ENCODE peak calls at places on chromosomes 3 and 15, in seven cellular contexts. X, A, R, J, U, B and E are unnamed samples.

GRCh38 chr3:123789760-123790159 is 94.4 kb downstream of the MYLK start:
- DNase-seq in X (no peak), A (no peak), R (no peak), J (no peak), U (no peak), B (no peak), E (no peak)

GRCh38 chr15:99999282-100000070 is 266.2 kb upstream of the LYSMD4 start:
- DNase-seq in X (no peak), A (peak; percentile 0), R (no peak), J (no peak), U (no peak), B (no peak), E (no peak)

GRCh38 chr3:101252897-101253296 is 67.5 kb downstream of the IMPG2 start:
- DNase-seq in X (no peak), A (no peak), R (peak; percentile 59), J (no peak), U (no peak), B (no peak), E (no peak)

GRCh38 chr3:129521702-129522101 is 6.7 kb upstream of the RHO start:
- DNase-seq in X (no peak), A (no peak), R (no peak), J (no peak), U (no peak), B (no peak), E (no peak)

GRCh38 chr3:16216373-16216935 is 42.0 kb downstream of the GALNT15 start:
- DNase-seq in X (no peak), A (no peak), R (no peak), J (no peak), U (no peak), B (no peak), E (no peak)

GRCh38 chr3:71102111-71103039 is 481.2 kb downstream of the FOXP1 start:
- DNase-seq in X (no peak), A (no peak), R (no peak), J (no peak), U (no peak), B (peak; percentile 93), E (peak; percentile 66)

GRCh38 chr15:94327356-94327936 is 96.1 kb downstream of the MCTP2 start:
- DNase-seq in X (no peak), A (no peak), R (peak; percentile 57), J (peak; percentile 10), U (no peak), B (peak; percentile 43), E (peak; percentile 13)

GRCh38 chr3:27630892-27631291 is 91.2 kb downstream of the EOMES start:
- DNase-seq in X (no peak), A (no peak), R (no peak), J (no peak), U (no peak), B (no peak), E (no peak)

GRCh38 chr15:38504680-38505467 is 50.9 kb downstream of the FAM98B start:
- DNase-seq in X (no peak), A (no peak), R (no peak), J (no peak), U (no peak), B (peak; percentile 2), E (peak; percentile 13)

GRCh38 chr3:13825821-13826220 is 54.0 kb downstream of the WNT7A start:
- DNase-seq in X (no peak), A (no peak), R (no peak), J (no peak), U (no peak), B (no peak), E (no peak)

GRCh38 chr15:95327661-95328060 is 1002.8 kb upstream of the NR2F2 start:
- DNase-seq in X (no peak), A (no peak), R (peak; percentile 26), J (no peak), U (no peak), B (no peak), E (no peak)

GRCh38 chr3:186915808-186916796 is 14.2 kb upstream of the ST6GAL1 start:
- DNase-seq in X (no peak), A (no peak), R (no peak), J (no peak), U (no peak), B (no peak), E (no peak)

GRCh38 chr15:36810656-36811449 is 231.4 kb downstream of the CDIN1 start:
- DNase-seq in X (no peak), A (no peak), R (peak; percentile 73), J (no peak), U (no peak), B (no peak), E (no peak)

GRCh38 chr3:156029208-156029607 is 91.2 kb upstream of the KCNAB1 start:
- DNase-seq in X (no peak), A (no peak), R (no peak), J (no peak), U (no peak), B (no peak), E (no peak)

GRCh38 chr3:110932515-110933095 is 139.0 kb upstream of the NECTIN3 start:
- DNase-seq in X (no peak), A (no peak), R (no peak), J (no peak), U (no peak), B (no peak), E (no peak)

GRCh38 chr3:187746479-187747335 is 1.4 kb upstream of the BCL6 start:
- DNase-seq in X (no peak), A (no peak), R (peak; percentile 69), J (no peak), U (no peak), B (peak; percentile 69), E (no peak)

DNA sequence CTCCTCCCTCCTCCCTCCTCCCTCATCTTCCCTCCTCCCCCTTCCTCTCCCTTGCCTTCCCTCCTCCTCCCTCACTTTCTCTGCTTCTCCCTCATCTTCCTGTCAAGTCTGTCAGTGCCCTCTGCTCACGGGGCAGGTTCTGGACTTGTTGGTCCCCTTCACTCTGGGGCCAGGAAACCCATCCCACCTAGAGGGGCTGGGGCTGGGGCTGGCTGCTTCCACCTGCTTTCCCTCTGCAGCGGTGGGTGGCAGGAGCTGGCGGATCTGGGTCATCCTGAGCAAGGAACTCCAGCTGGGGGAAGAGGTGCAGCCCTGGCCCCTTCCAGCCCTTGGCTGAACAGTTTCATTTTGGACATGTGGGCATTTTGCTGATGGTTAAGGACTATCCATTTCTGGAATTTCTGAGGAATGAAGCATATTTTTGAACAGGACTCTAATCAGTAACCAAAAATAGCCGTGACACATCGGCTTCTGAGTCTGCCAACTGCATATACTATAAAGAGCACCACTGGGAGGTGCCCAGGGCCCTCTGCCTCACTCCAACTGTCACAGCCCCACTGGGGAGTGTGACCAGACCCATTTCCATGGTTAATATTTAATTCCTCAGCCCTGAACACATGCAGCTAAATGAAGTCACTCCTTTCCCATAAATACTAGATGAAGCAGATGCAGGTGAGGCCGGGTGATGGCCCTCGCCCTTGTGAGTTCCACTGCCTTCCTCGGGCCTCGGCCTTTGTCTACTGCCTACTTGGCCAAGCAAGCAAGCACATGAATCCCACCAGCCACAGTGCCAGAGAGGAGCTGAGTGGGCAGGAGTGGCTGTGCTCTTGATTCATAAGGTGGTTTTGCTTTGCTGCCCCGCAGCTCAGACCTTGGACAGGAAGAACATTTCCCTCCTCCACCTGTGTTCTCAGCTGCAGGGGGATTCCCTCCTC is 39.8 kb downstream of the CHDH start:
- DNase-seq in X (no peak), A (peak; percentile 65), R (no peak), J (no peak), U (no peak), B (peak; percentile 51), E (peak; percentile 23)
- TF ChIP-seq CTCF in X (no peak), A (no peak), R (no peak), J (no peak), U (no peak), B (no peak), E (no peak)

GRCh38 chr15:77964193-77964592 is 113.3 kb downstream of the TBC1D2B start:
- DNase-seq in X (no peak), A (no peak), R (no peak), J (no peak), U (no peak), B (no peak), E (no peak)
- H3K4me3 ChIP-seq in X (no peak overlapping the region), A (no peak overlapping the region), R (no peak overlapping the region), J (no peak overlapping the region), U (no peak overlapping the region), B (no peak overlapping the region), E (no peak overlapping the region)

GRCh38 chr3:181564222-181564621 is 147.5 kb upstream of the SOX2 start:
- DNase-seq in X (no peak), A (no peak), R (no peak), J (no peak), U (no peak), B (peak; percentile 2), E (no peak)
- TF ChIP-seq CTCF in X (no peak), A (no peak), R (no peak), J (no peak), U (no peak), B (no peak), E (peak; percentile 6)

GRCh38 chr3:115071122-115071521 is 76.0 kb downstream of the ZBTB20 start:
- DNase-seq in X (no peak), A (no peak), R (no peak), J (no peak), U (no peak), B (no peak), E (no peak)
- H3K4me3 ChIP-seq in X (no peak overlapping the region), A (no peak overlapping the region), R (no peak overlapping the region), J (no peak overlapping the region), U (peak overlapping the region; percentile 18), B (no peak overlapping the region), E (no peak overlapping the region)

DNA sequence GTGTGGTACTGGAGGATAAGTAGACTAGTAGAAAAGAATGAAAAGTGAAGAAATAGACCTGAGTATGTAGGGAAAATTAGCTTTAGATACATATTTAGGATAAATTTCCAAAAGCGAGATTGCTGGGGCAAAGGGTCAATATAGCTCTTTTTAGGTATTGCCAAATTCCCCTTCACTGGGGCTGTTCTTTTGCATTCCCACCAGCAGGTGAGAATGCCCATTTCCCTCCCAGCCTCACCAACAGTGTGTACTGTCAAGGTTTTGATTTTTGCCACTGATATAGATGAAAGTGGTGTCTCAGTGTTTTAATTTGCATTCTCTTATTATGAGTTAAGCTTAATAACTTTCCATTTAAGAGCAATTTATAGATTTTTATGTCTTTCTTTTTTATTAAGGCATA is 35.7 kb upstream of the BHLHE40 start:
- DNase-seq in X (no peak), A (no peak), R (peak; percentile 59), J (peak; percentile 19), U (no peak), B (no peak), E (no peak)
- TF ChIP-seq CTCF in X (peak; percentile 9), A (no peak), R (peak; percentile 50), J (peak; percentile 68), U (peak; percentile 29), B (peak; percentile 31), E (peak; percentile 38)

GRCh38 chr3:49132437-49133225 is at the start of gene LAMB2:
- DNase-seq in X (peak; percentile 66), A (peak; percentile 79), R (peak; percentile 93), J (peak; percentile 66), U (peak; percentile 84), B (peak; percentile 76), E (peak; percentile 37)
- H3K4me3 ChIP-seq in X (peak within 1 kb of the TSS; percentile 76), A (peak within 1 kb of the TSS; percentile 52), R (peak within 1 kb of the TSS; percentile 97), J (peak within 1 kb of the TSS; percentile 70), U (peak within 1 kb of the TSS; percentile 93), B (peak within 1 kb of the TSS; percentile 93), E (peak within 1 kb of the TSS; percentile 94)